ENCODE peak calls at places on chromosomes 2 and 18, in eight cellular contexts. One of them, this sample, is unnamed. For H3K4me1, the result is how much of the 10 kb centered on the place peaks cover.

GRCh38 chr2:81136296-81136695 is 831.7 kb upstream of the LRRTM1 start:
- DNase-seq in uterus: no peak
- DNase-seq in transverse colon: no peak
- DNase-seq in spleen: no peak
- DNase-seq in adrenal gland: no peak
- DNase-seq in gastrocnemius medialis: no peak
- DNase-seq in IMR-90: no peak
- DNase-seq in heart left ventricle: no peak
- DNase-seq in this sample: no peak

GRCh38 chr18:62328775-62329525 is 3.8 kb downstream of the TNFRSF11A start:
- DNase-seq in uterus: no peak
- DNase-seq in transverse colon: no peak
- DNase-seq in spleen: no peak
- DNase-seq in adrenal gland: no peak
- DNase-seq in gastrocnemius medialis: no peak
- DNase-seq in IMR-90: no peak
- DNase-seq in heart left ventricle: no peak
- DNase-seq in this sample: no peak

GRCh38 chr2:160494243-160494642 is 636 bp upstream of the RBMS1 start:
- DNase-seq in uterus: no peak
- DNase-seq in transverse colon: no peak
- DNase-seq in spleen: no peak
- DNase-seq in adrenal gland: no peak
- DNase-seq in gastrocnemius medialis: no peak
- DNase-seq in IMR-90: no peak
- DNase-seq in heart left ventricle: no peak
- DNase-seq in this sample: no peak

GRCh38 chr2:10538224-10538894 is 90.2 kb upstream of the ODC1 start:
- DNase-seq in uterus: no peak
- DNase-seq in transverse colon: no peak
- DNase-seq in spleen: peak
- DNase-seq in adrenal gland: no peak
- DNase-seq in gastrocnemius medialis: no peak
- DNase-seq in IMR-90: peak
- DNase-seq in heart left ventricle: no peak
- DNase-seq in this sample: no peak

GRCh38 chr18:12333650-12334279 is 25.7 kb downstream of the TUBB6 start:
- DNase-seq in uterus: no peak
- DNase-seq in transverse colon: no peak
- DNase-seq in spleen: no peak
- DNase-seq in adrenal gland: no peak
- DNase-seq in gastrocnemius medialis: no peak
- DNase-seq in IMR-90: no peak
- DNase-seq in heart left ventricle: no peak
- DNase-seq in this sample: no peak

GRCh38 chr2:224400886-224401632 is 848 bp downstream of the FAM124B start:
- DNase-seq in uterus: no peak
- DNase-seq in transverse colon: no peak
- DNase-seq in spleen: no peak
- DNase-seq in adrenal gland: no peak
- DNase-seq in gastrocnemius medialis: no peak
- DNase-seq in IMR-90: no peak
- DNase-seq in heart left ventricle: peak
- DNase-seq in this sample: no peak

GRCh38 chr2:101400048-101400447 is 12.7 kb upstream of the CREG2 start:
- DNase-seq in uterus: no peak
- DNase-seq in transverse colon: no peak
- DNase-seq in spleen: no peak
- DNase-seq in adrenal gland: no peak
- DNase-seq in gastrocnemius medialis: no peak
- DNase-seq in IMR-90: peak
- DNase-seq in heart left ventricle: no peak
- DNase-seq in this sample: peak

GRCh38 chr18:57439617-57439975 is 4.4 kb downstream of the ONECUT2 start:
- DNase-seq in uterus: no peak
- DNase-seq in transverse colon: no peak
- DNase-seq in spleen: no peak
- DNase-seq in adrenal gland: no peak
- DNase-seq in gastrocnemius medialis: no peak
- DNase-seq in IMR-90: no peak
- DNase-seq in heart left ventricle: no peak
- DNase-seq in this sample: peak

GRCh38 chr2:190922411-190922810 is 41.8 kb downstream of the GLS start:
- DNase-seq in uterus: no peak
- DNase-seq in transverse colon: no peak
- DNase-seq in spleen: no peak
- DNase-seq in adrenal gland: no peak
- DNase-seq in gastrocnemius medialis: no peak
- DNase-seq in IMR-90: no peak
- DNase-seq in heart left ventricle: no peak
- DNase-seq in this sample: no peak

GRCh38 chr2:148475626-148476025 is 168.9 kb upstream of the EPC2 start:
- DNase-seq in uterus: no peak
- DNase-seq in transverse colon: no peak
- DNase-seq in spleen: no peak
- DNase-seq in adrenal gland: no peak
- DNase-seq in gastrocnemius medialis: no peak
- DNase-seq in IMR-90: peak
- DNase-seq in heart left ventricle: no peak
- DNase-seq in this sample: no peak

GRCh38 chr2:75055820-75056675 is 97.6 kb downstream of the POLE4 start:
- DNase-seq in uterus: no peak
- DNase-seq in transverse colon: no peak
- DNase-seq in spleen: no peak
- DNase-seq in adrenal gland: no peak
- DNase-seq in gastrocnemius medialis: no peak
- DNase-seq in IMR-90: peak
- DNase-seq in heart left ventricle: no peak
- DNase-seq in this sample: no peak

GRCh38 chr2:96407041-96407918 is 71.7 kb downstream of the NCAPH start:
- DNase-seq in uterus: peak
- DNase-seq in transverse colon: peak
- DNase-seq in spleen: peak
- DNase-seq in adrenal gland: peak
- DNase-seq in gastrocnemius medialis: peak
- DNase-seq in IMR-90: peak
- DNase-seq in heart left ventricle: peak
- DNase-seq in this sample: peak

GRCh38 chr18:62807406-62807805 is 92.1 kb downstream of the PHLPP1 start:
- DNase-seq in uterus: no peak
- DNase-seq in transverse colon: no peak
- DNase-seq in spleen: no peak
- DNase-seq in adrenal gland: no peak
- DNase-seq in gastrocnemius medialis: no peak
- DNase-seq in IMR-90: no peak
- DNase-seq in heart left ventricle: no peak
- DNase-seq in this sample: no peak

GRCh38 chr2:176536739-176537138 is 267.5 kb downstream of the MTX2 start:
- DNase-seq in uterus: no peak
- DNase-seq in transverse colon: no peak
- DNase-seq in spleen: no peak
- DNase-seq in adrenal gland: no peak
- DNase-seq in gastrocnemius medialis: no peak
- DNase-seq in IMR-90: no peak
- DNase-seq in heart left ventricle: no peak
- DNase-seq in this sample: no peak
- H3K4me1 ChIP-seq in uterus: under half
- H3K4me1 ChIP-seq in transverse colon: under half
- H3K4me1 ChIP-seq in spleen: under half
- H3K4me1 ChIP-seq in adrenal gland: under half
- H3K4me1 ChIP-seq in gastrocnemius medialis: under half
- H3K4me1 ChIP-seq in IMR-90: under half
- H3K4me1 ChIP-seq in heart left ventricle: under half
- H3K4me1 ChIP-seq in this sample: under half

DNA sequence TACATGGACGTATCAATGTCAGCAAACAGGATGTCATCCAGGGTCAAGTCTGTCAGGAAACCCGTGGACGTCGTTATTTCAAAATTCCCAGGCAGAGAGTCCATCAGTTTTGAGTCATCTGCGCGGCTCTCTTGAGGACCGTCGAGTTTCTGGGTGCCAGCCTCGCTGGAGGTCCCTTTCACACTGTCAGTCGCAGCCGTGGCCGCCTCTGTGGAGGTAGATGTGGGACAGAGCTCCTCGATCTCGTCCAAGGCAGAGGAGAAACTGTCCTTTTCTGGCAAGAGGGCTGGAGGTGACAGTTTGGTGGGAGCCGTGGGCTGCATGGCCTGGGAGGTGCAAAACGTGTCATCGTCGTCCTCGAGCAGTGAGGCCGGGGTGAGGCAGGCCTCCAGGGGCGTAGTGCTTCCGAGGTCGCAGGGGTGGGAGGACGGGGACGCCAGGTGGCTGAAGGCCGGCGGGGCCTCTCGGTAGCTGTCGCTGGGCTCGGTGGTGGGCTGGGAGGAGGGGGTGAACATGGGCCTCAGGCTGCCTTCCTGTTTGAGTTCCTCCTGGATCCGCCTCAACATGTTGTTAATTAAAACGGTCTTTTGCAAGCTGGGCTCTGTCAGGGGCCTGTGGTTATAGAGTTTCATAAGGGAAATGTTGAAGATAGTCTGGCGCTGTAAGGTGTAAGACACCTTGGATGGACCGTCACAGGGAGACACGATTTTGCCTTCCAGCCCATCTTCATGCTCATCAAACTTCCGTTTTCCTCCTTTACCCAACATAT is 17.4 kb downstream of the SERTAD2 start:
- DNase-seq in uterus: no peak
- DNase-seq in transverse colon: no peak
- DNase-seq in spleen: peak
- DNase-seq in adrenal gland: no peak
- DNase-seq in gastrocnemius medialis: no peak
- DNase-seq in IMR-90: no peak
- DNase-seq in heart left ventricle: no peak
- DNase-seq in this sample: no peak
- H3K4me3 ChIP-seq in uterus: no peak
- H3K4me3 ChIP-seq in transverse colon: no peak
- H3K4me3 ChIP-seq in spleen: no peak
- H3K4me3 ChIP-seq in adrenal gland: no peak
- H3K4me3 ChIP-seq in gastrocnemius medialis: no peak
- H3K4me3 ChIP-seq in IMR-90: no peak
- H3K4me3 ChIP-seq in heart left ventricle: no peak
- H3K4me3 ChIP-seq in this sample: no peak

DNA sequence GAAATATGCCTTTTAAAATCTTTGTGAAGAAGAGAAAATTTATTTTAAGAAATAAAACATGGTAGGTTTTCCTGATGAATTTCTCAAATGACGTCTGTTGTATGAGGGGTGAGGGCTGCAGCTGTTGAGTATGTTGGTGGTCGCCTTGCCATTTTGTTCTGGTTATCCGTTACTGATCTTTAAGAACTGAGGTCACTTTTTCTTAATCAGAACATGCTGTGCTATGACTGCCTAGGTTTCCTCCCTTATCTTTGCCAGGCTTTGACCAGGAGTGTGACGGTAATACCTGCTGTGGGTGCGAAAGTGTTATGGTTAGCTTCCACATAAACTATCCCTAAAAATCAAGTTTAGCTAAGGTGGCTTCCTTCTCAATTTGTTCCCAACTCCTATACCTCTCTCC is 176.9 kb downstream of the DIS3L2 start:
- DNase-seq in uterus: no peak
- DNase-seq in transverse colon: no peak
- DNase-seq in spleen: no peak
- DNase-seq in adrenal gland: no peak
- DNase-seq in gastrocnemius medialis: no peak
- DNase-seq in IMR-90: no peak
- DNase-seq in heart left ventricle: no peak
- DNase-seq in this sample: no peak
- TF ChIP-seq POLR2A in uterus: no peak
- TF ChIP-seq POLR2A in transverse colon: no peak
- TF ChIP-seq POLR2A in spleen: no peak
- TF ChIP-seq POLR2A in adrenal gland: no peak
- TF ChIP-seq POLR2A in gastrocnemius medialis: no peak
- TF ChIP-seq POLR2A in IMR-90: no peak
- TF ChIP-seq POLR2A in heart left ventricle: no peak
- TF ChIP-seq POLR2A in this sample: no peak

DNA sequence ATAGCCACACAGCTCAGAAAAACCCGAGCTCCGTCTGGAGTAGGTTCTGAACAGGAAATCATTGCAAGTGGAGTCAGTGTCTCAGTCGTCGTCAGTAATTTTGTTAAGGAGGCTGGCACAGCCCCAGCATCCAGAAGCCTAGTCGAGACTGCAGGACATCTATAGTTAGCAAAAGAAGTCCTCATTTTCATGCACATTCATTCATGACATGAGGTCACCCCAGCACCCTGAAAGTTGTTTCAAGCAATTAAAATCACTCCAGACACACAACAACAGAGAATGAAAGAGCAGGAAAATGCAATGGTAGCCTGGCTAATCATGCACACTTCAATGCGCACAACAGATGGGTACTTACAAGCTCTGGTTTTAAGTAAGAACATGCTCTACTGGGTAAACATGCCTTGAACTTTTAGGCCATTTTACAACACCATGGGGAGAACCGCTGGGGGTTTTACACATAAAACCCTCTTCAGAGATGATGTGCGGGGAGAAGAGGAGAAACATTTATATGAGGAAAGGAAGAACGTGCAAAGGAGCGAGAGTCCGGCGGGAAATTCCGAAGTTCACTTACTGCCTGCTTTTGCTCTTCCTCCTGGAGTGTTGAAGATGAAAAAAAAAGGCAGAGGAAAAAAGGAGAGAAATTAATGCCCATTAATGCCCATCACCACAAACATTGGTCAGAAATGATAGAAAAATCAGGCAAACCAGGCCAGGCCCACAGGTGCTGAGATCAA is 77.4 kb upstream of the DNMT3A start:
- DNase-seq in uterus: no peak
- DNase-seq in transverse colon: no peak
- DNase-seq in spleen: no peak
- DNase-seq in adrenal gland: no peak
- DNase-seq in gastrocnemius medialis: no peak
- DNase-seq in IMR-90: no peak
- DNase-seq in heart left ventricle: no peak
- DNase-seq in this sample: no peak
- H3K4me1 ChIP-seq in uterus: under half
- H3K4me1 ChIP-seq in transverse colon: under half
- H3K4me1 ChIP-seq in spleen: under half
- H3K4me1 ChIP-seq in adrenal gland: under half
- H3K4me1 ChIP-seq in gastrocnemius medialis: under half
- H3K4me1 ChIP-seq in IMR-90: under half
- H3K4me1 ChIP-seq in heart left ventricle: under half
- H3K4me1 ChIP-seq in this sample: under half